ENCODE peak calls at places on chromosomes 16 and 17, in nine cellular contexts. K is endothelial cell of umbilical vein, J is upper lobe of left lung, X is body of pancreas, A is thyroid gland, N is heart left ventricle, B is stomach, T is Peyer's patch, F is tibial nerve. Z is an unnamed sample.

GRCh38 chr17:78890111-78890897 is 12.7 kb downstream of the CEP295NL start:
- DNase-seq in K (no peak), J (peak; percentile 86), X (no peak), A (no peak), N (peak; percentile 57), B (peak; percentile 62), T (no peak), F (peak; percentile 56), Z (no peak)

GRCh38 chr17:71922439-71922838 is 198.4 kb upstream of the SOX9 start:
- DNase-seq in K (no peak), J (no peak), X (no peak), A (no peak), N (no peak), B (no peak), T (no peak), F (no peak), Z (no peak)

GRCh38 chr16:15055141-15056053 is 477 bp downstream of the NTAN1 start:
- DNase-seq in K (peak; percentile 52), J (peak; percentile 55), X (no peak), A (peak; percentile 46), N (peak; percentile 40), B (no peak), T (no peak), F (no peak), Z (peak; percentile 35)

GRCh38 chr16:2702871-2703745 is 16.9 kb downstream of the PRSS27 start:
- DNase-seq in K (no peak), J (peak; percentile 74), X (peak; percentile 28), A (peak; percentile 83), N (peak; percentile 64), B (peak; percentile 71), T (no peak), F (no peak), Z (no peak)

GRCh38 chr17:42275527-42276358 is 448 bp downstream of the STAT5B start:
- DNase-seq in K (peak; percentile 64), J (peak; percentile 58), X (no peak), A (peak; percentile 5), N (peak; percentile 23), B (no peak), T (no peak), F (no peak), Z (peak; percentile 54)

GRCh38 chr16:79612207-79612606 is 11.7 kb upstream of the MAF start:
- DNase-seq in K (no peak), J (no peak), X (no peak), A (no peak), N (no peak), B (no peak), T (no peak), F (no peak), Z (no peak)

GRCh38 chr16:30458561-30459394 is 13.1 kb upstream of the SEPHS2 start:
- DNase-seq in K (no peak), J (peak; percentile 47), X (peak; percentile 15), A (peak; percentile 8), N (peak; percentile 27), B (peak; percentile 52), T (peak; percentile 56), F (no peak), Z (no peak)

GRCh38 chr16:64629622-64630021 is 492.2 kb downstream of the CDH11 start:
- DNase-seq in K (no peak), J (no peak), X (no peak), A (no peak), N (no peak), B (no peak), T (no peak), F (no peak), Z (no peak)

GRCh38 chr17:53426505-53426904 is 396.2 kb upstream of the KIF2B start:
- DNase-seq in K (no peak), J (no peak), X (no peak), A (no peak), N (no peak), B (no peak), T (no peak), F (no peak), Z (no peak)

DNA sequence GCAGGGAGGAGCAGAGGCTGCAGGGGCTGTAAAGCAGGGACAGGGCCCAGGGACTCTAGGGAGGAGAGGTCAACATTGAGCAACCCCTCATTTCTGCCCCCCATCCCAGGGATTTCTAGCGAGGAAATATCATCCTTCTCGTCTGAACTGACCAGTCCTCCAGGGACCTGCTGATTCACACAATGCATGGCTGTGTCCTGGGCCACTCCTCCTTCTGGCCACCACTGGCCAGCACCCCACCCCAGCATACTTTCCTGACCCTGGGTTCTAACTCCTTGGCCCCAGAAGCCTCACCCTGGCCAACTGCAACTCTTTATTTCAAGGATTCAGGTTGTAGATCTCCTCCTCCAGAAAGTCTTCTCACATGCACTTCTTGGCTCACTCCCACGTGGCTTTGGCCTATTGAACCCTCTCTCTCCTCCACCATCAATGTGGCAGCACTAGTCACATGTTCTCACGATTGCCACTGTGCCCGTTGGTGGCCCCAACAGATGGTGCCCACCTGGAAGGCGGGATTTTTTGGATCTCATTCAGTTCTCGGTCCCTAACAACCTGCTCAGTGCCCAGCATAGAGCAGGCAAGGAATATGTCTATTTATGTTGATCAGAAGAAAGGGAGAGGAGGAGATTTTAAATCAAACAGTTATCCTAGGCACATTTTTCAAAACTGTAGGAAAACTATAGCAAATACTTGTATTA is 41.5 kb downstream of the CUEDC1 start:
- DNase-seq in K (no peak), J (no peak), X (no peak), A (no peak), N (no peak), B (no peak), T (no peak), F (no peak), Z (no peak)
- TF ChIP-seq POLR2A in K (no peak), J (no peak), X (no peak), A (no peak), N (no peak), B (no peak), T (no peak), F (no peak), Z (no peak)

DNA sequence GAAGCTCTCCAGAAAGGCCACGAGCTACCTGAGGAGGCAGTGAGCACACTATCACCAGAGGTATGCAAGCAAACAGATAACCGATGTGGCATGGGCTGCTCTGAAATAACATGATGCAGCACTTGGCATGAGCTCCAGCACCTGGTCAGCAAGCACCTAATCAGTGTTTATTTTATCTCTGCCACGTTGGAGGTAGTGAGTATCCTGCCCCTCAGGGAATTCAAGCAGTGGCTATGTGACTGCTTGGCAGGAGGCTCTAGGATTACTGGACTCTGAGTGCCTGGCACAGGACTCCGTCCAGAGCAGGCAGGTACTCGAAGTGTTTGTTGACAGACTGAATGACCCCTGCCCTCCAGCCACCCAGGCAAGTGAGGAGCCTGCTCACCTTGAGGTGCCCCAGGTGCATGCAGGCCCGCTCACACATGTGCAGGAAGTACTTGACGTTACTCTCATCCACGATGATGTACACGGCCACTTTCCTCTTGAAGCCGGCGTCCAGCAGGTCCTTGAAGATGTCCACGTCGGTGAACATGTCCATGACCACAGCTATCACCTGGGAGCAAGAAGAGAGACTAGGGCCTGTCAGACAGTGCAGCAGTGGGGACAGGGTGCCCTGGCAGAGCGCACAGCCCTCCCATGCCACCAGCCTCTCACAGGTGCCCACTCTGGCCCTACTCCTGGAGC is 16.6 kb downstream of the FAM83G start:
- DNase-seq in K (no peak), J (no peak), X (no peak), A (no peak), N (no peak), B (peak; percentile 86), T (no peak), F (no peak), Z (no peak)
- TF ChIP-seq POLR2A in K (no peak), J (peak; percentile 16), X (no peak), A (no peak), N (no peak), B (no peak), T (no peak), F (no peak), Z (no peak)

GRCh38 chr17:4366312-4367063 is at the start of gene UBE2G1:
- DNase-seq in K (peak; percentile 98), J (peak; percentile 100), X (peak; percentile 99), A (peak; percentile 98), N (peak; percentile 98), B (peak; percentile 99), T (peak; percentile 100), F (peak; percentile 94), Z (peak; percentile 97)

GRCh38 chr17:4364622-4365041 is 1.8 kb downstream of the UBE2G1 start:
- DNase-seq in K (no peak), J (peak; percentile 66), X (peak; percentile 21), A (peak; percentile 3), N (no peak), B (no peak), T (no peak), F (no peak), Z (peak; percentile 25)

GRCh38 chr17:4365628-4366311 is 705 bp downstream of the UBE2G1 start:
- DNase-seq in K (peak; percentile 42), J (no peak), X (peak; percentile 61), A (peak; percentile 19), N (peak; percentile 43), B (no peak), T (no peak), F (no peak), Z (peak; percentile 41)

GRCh38 chr17:4362141-4362540 is 4.3 kb downstream of the UBE2G1 start:
- DNase-seq in K (no peak), J (no peak), X (no peak), A (no peak), N (no peak), B (no peak), T (no peak), F (no peak), Z (no peak)

DNA sequence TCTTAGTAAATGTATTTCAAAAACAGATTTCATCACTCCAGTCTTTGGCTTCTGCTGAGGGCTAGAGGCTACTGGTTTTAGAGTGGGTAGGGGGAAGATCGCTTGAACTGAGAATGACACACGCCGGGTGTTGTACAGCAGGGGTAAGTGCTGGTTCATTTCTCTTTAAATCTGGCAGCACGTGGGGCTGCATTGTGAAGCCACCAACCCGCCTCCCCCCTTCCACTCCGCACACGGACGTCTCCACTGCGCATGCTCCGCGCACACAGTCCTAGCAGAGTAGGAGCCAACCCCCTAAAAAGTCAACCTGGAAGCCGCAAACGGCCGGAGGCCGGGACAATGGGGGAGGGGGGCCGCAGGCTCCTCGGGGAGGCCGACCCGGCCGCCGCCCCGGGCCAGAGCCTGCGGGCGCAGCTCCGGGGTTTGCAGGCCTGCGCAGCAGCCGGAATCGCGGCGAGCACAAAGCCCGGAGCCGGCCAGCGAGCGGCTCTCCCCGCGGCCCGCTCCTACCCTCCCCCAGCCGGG is 1.3 kb downstream of the UBE2G1 start:
- DNase-seq in K (peak; percentile 94), J (peak; percentile 93), X (peak; percentile 93), A (peak; percentile 91), N (peak; percentile 93), B (peak; percentile 90), T (peak; percentile 90), F (peak; percentile 75), Z (peak; percentile 87)
- TF ChIP-seq POLR2A in K (peak; percentile 71), J (peak; percentile 49), X (peak; percentile 52), A (peak; percentile 13), N (no peak), B (no peak), T (peak; percentile 60), F (peak; percentile 66), Z (peak; percentile 67)

DNA sequence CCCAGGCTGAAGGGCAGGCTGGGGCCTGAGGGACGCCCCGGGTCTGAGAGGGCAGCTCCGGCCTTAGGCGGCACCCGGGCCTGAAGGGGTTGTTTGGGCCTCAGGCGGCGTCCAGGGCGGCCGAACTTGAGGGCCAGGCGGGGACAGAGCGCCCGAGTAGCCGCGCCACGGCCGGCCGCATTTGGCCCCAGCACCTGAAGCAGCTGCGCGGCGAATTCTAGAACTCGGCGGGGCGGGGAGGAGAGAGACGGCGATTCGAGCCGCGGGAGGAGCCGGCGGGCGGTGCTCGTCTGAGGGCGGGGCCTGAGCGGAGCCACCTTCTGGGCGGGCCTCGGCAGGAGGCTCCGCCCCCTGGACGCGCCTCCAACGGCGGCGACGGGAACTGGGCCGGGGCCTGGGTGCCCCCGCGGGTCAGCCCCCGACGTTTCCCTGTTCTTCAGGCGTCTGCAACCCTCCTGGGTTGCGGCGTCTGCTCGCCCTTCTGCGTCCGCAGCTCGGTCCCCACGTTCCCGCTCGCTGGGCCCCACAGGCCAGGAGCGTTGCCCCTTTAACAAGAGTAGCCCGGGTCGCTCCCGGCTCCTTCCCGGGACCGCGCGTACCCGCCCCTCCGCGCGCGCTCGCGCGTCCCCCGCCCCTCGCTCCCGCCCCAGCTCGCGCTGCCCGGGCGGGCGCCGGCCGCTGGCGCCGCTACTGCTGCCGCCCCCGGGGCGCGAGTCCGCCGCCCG is at the start of the genes INCA1 and KIF1C:
- DNase-seq in K (peak; percentile 89), J (peak; percentile 98), X (peak; percentile 95), A (peak; percentile 97), N (peak; percentile 95), B (peak; percentile 95), T (peak; percentile 96), F (peak; percentile 82), Z (peak; percentile 92)
- TF ChIP-seq POLR2A in K (peak; percentile 73), J (peak; percentile 71), X (peak; percentile 89), A (no peak), N (no peak), B (no peak), T (peak; percentile 57), F (peak; percentile 86), Z (peak; percentile 85)

Z was measured in uterus.